ENCODE peak calls at places on chromosome 10, in seven cellular contexts. One of them, this sample, is unnamed.

GRCh38 chr10:132222726-132223125 is 36.0 kb downstream of the DPYSL4 start:
- DNase-seq in A549: no peak
- DNase-seq in SK-N-SH: no peak
- DNase-seq in H1: no peak
- DNase-seq in esophagus muscularis mucosa: no peak
- DNase-seq in ovary: no peak
- DNase-seq in suprapubic skin: no peak
- DNase-seq in this sample: no peak

GRCh38 chr10:44930904-44931620 is 19.9 kb downstream of the TMEM72 start:
- DNase-seq in A549: no peak
- DNase-seq in SK-N-SH: no peak
- DNase-seq in H1: peak
- DNase-seq in esophagus muscularis mucosa: no peak
- DNase-seq in ovary: no peak
- DNase-seq in suprapubic skin: no peak
- DNase-seq in this sample: no peak

GRCh38 chr10:26502988-26503387 is 64.8 kb downstream of the APBB1IP start:
- DNase-seq in A549: no peak
- DNase-seq in SK-N-SH: no peak
- DNase-seq in H1: no peak
- DNase-seq in esophagus muscularis mucosa: no peak
- DNase-seq in ovary: no peak
- DNase-seq in suprapubic skin: no peak
- DNase-seq in this sample: no peak

GRCh38 chr10:63718006-63718405 is 196.8 kb downstream of the REEP3 start:
- DNase-seq in A549: no peak
- DNase-seq in SK-N-SH: no peak
- DNase-seq in H1: no peak
- DNase-seq in esophagus muscularis mucosa: no peak
- DNase-seq in ovary: no peak
- DNase-seq in suprapubic skin: no peak
- DNase-seq in this sample: no peak

GRCh38 chr10:14396441-14397048 is 65.8 kb upstream of the FRMD4A start:
- DNase-seq in A549: no peak
- DNase-seq in SK-N-SH: peak
- DNase-seq in H1: no peak
- DNase-seq in esophagus muscularis mucosa: no peak
- DNase-seq in ovary: no peak
- DNase-seq in suprapubic skin: no peak
- DNase-seq in this sample: no peak

GRCh38 chr10:84447701-84448400 is 119.5 kb downstream of the CCSER2 start:
- DNase-seq in A549: no peak
- DNase-seq in SK-N-SH: no peak
- DNase-seq in H1: no peak
- DNase-seq in esophagus muscularis mucosa: no peak
- DNase-seq in ovary: no peak
- DNase-seq in suprapubic skin: no peak
- DNase-seq in this sample: no peak

GRCh38 chr10:131997366-131998049 is 15.8 kb upstream of the BNIP3 start:
- DNase-seq in A549: peak
- DNase-seq in SK-N-SH: no peak
- DNase-seq in H1: peak
- DNase-seq in esophagus muscularis mucosa: peak
- DNase-seq in ovary: peak
- DNase-seq in suprapubic skin: peak
- DNase-seq in this sample: peak

GRCh38 chr10:63515002-63515763 is 6.0 kb upstream of the REEP3 start:
- DNase-seq in A549: no peak
- DNase-seq in SK-N-SH: no peak
- DNase-seq in H1: no peak
- DNase-seq in esophagus muscularis mucosa: no peak
- DNase-seq in ovary: no peak
- DNase-seq in suprapubic skin: no peak
- DNase-seq in this sample: no peak

GRCh38 chr10:1048732-1049424 is at the start of gene IDI1:
- DNase-seq in A549: peak
- DNase-seq in SK-N-SH: peak
- DNase-seq in H1: peak
- DNase-seq in esophagus muscularis mucosa: peak
- DNase-seq in ovary: peak
- DNase-seq in suprapubic skin: peak
- DNase-seq in this sample: peak
- TF ChIP-seq EP300 in A549: no peak
- TF ChIP-seq EP300 in SK-N-SH: no peak
- TF ChIP-seq EP300 in H1: no peak
- TF ChIP-seq EP300 in esophagus muscularis mucosa: no peak
- TF ChIP-seq EP300 in ovary: peak
- TF ChIP-seq EP300 in suprapubic skin: no peak
- TF ChIP-seq EP300 in this sample: no peak

GRCh38 chr10:22043327-22043633 is 39.8 kb upstream of the DNAJC1 start:
- DNase-seq in A549: no peak
- DNase-seq in SK-N-SH: no peak
- DNase-seq in H1: no peak
- DNase-seq in esophagus muscularis mucosa: no peak
- DNase-seq in ovary: no peak
- DNase-seq in suprapubic skin: no peak
- DNase-seq in this sample: no peak

GRCh38 chr10:22047812-22048211 is 44.3 kb upstream of the DNAJC1 start:
- DNase-seq in A549: no peak
- DNase-seq in SK-N-SH: no peak
- DNase-seq in H1: no peak
- DNase-seq in esophagus muscularis mucosa: no peak
- DNase-seq in ovary: no peak
- DNase-seq in suprapubic skin: no peak
- DNase-seq in this sample: no peak

DNA sequence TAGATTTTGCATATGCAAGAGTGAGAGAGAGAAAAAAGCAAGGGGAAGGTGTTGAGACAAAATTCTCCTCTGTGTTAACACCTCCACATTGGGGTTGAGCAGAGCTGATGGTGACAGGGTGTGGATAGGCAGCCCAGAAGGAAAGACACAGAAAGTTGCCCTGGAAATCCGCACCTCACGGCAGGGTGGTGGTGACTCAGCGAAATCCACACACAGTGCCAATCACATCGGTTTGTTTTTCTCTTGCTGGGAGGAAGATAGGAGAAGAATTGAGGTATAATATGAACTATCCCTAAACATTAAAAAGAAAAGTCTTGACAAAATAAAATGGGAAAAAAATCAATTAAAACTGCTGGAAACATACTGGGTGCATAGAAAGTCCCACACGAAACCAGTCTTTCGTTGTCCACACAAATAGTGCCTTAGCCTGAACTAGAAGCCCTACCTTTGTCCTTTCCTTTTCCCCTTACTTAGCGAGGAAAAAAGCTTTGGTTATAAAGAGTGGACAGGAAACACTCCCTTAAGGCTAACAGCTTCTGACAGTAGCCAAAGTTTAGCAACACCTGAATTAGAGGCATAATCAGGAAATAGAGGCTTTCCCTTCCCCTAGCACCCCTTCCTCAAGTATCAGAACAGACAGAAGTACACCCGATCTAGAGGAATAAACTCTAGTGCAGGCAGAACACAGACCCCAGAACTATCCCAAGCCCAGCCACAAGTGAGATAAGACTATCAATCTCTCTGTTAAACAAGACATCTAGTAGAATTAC is 39.2 kb upstream of the DNAJC1 start:
- DNase-seq in A549: peak
- DNase-seq in SK-N-SH: no peak
- DNase-seq in H1: no peak
- DNase-seq in esophagus muscularis mucosa: no peak
- DNase-seq in ovary: no peak
- DNase-seq in suprapubic skin: no peak
- DNase-seq in this sample: no peak
- TF ChIP-seq EP300 in A549: no peak
- TF ChIP-seq EP300 in SK-N-SH: no peak
- TF ChIP-seq EP300 in H1: no peak
- TF ChIP-seq EP300 in esophagus muscularis mucosa: no peak
- TF ChIP-seq EP300 in ovary: no peak
- TF ChIP-seq EP300 in suprapubic skin: no peak
- TF ChIP-seq EP300 in this sample: no peak

DNA sequence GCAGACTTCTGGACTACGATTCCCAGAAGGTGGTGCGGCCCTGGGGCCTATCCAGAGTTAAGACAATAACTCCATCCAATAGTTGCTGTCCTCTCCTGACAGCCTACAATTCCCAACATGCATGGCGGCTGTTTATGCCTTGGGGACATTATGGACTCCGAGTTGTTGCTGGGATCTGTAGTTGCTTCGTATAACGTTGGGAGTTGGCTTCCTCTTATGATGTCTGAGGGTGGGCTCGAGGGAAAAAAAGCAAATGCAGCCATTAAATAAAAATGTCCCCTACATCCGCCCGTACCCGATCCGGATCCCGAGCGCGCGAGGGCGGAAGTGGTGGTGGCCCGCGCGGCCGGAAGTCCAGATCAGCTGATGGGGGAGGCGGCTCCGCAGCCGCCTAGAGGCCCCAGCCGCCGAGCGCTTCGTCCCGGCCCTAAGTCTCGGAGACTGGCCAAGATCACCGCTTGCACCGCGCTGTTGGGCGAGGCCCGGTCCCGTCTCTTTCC is at the start of gene ZSWIM8:
- DNase-seq in A549: peak
- DNase-seq in SK-N-SH: peak
- DNase-seq in H1: peak
- DNase-seq in esophagus muscularis mucosa: peak
- DNase-seq in ovary: peak
- DNase-seq in suprapubic skin: peak
- DNase-seq in this sample: peak
- TF ChIP-seq EP300 in A549: no peak
- TF ChIP-seq EP300 in SK-N-SH: no peak
- TF ChIP-seq EP300 in H1: no peak
- TF ChIP-seq EP300 in esophagus muscularis mucosa: no peak
- TF ChIP-seq EP300 in ovary: no peak
- TF ChIP-seq EP300 in suprapubic skin: no peak
- TF ChIP-seq EP300 in this sample: no peak

GRCh38 chr10:112287844-112288243 is 4.6 kb downstream of the TECTB start:
- DNase-seq in A549: no peak
- DNase-seq in SK-N-SH: no peak
- DNase-seq in H1: no peak
- DNase-seq in esophagus muscularis mucosa: no peak
- DNase-seq in ovary: no peak
- DNase-seq in suprapubic skin: no peak
- DNase-seq in this sample: no peak

GRCh38 chr10:112288526-112288925 is 5.3 kb downstream of the TECTB start:
- DNase-seq in A549: no peak
- DNase-seq in SK-N-SH: no peak
- DNase-seq in H1: no peak
- DNase-seq in esophagus muscularis mucosa: no peak
- DNase-seq in ovary: no peak
- DNase-seq in suprapubic skin: no peak
- DNase-seq in this sample: no peak

GRCh38 chr10:112286837-112287818 is 3.9 kb downstream of the TECTB start:
- DNase-seq in A549: no peak
- DNase-seq in SK-N-SH: no peak
- DNase-seq in H1: no peak
- DNase-seq in esophagus muscularis mucosa: no peak
- DNase-seq in ovary: no peak
- DNase-seq in suprapubic skin: no peak
- DNase-seq in this sample: peak

GRCh38 chr10:112289373-112290053 is 6.3 kb downstream of the TECTB start:
- DNase-seq in A549: no peak
- DNase-seq in SK-N-SH: no peak
- DNase-seq in H1: no peak
- DNase-seq in esophagus muscularis mucosa: no peak
- DNase-seq in ovary: no peak
- DNase-seq in suprapubic skin: no peak
- DNase-seq in this sample: no peak

DNA sequence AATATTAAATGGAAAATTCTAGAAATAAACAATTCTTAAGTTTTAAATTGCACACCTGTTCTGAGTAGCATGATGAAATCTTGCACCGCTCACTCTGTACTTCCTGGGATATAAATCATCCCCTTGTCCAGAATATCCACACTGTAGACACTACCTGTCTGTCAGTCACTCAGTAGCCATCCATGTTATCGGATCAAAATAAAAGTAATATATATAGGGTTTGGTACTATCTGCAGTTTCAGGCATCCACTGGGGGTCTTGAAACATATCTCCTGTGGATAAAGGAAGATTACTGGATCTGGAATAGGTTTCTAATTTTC is 6.8 kb downstream of the TECTB start:
- DNase-seq in A549: no peak
- DNase-seq in SK-N-SH: no peak
- DNase-seq in H1: no peak
- DNase-seq in esophagus muscularis mucosa: no peak
- DNase-seq in ovary: no peak
- DNase-seq in suprapubic skin: no peak
- DNase-seq in this sample: no peak
- TF ChIP-seq EP300 in A549: no peak
- TF ChIP-seq EP300 in SK-N-SH: no peak
- TF ChIP-seq EP300 in H1: no peak
- TF ChIP-seq EP300 in esophagus muscularis mucosa: no peak
- TF ChIP-seq EP300 in ovary: no peak
- TF ChIP-seq EP300 in suprapubic skin: no peak
- TF ChIP-seq EP300 in this sample: no peak

GRCh38 chr10:50497758-50498157 is 126.0 kb downstream of the SGMS1 start:
- DNase-seq in A549: no peak
- DNase-seq in SK-N-SH: no peak
- DNase-seq in H1: no peak
- DNase-seq in esophagus muscularis mucosa: no peak
- DNase-seq in ovary: no peak
- DNase-seq in suprapubic skin: no peak
- DNase-seq in this sample: no peak
- TF ChIP-seq EP300 in A549: no peak
- TF ChIP-seq EP300 in SK-N-SH: peak
- TF ChIP-seq EP300 in H1: no peak
- TF ChIP-seq EP300 in esophagus muscularis mucosa: no peak
- TF ChIP-seq EP300 in ovary: no peak
- TF ChIP-seq EP300 in suprapubic skin: no peak
- TF ChIP-seq EP300 in this sample: no peak

This sample was measured in stomach.